ENCODE peak calls at places on chromosomes 2 and 18, in five cellular contexts. One of them, this sample, is unnamed.
A peak's percentile ranks its signal among the peaks of the same experiment; 100 is the strongest.

GRCh38 chr2:27078267-27079194 is at the start of gene EMILIN1:
- DNase-seq in H1: no peak
- DNase-seq in mesenchymal stem cell: peak; percentile 94
- DNase-seq in neuronal stem cell: no peak
- DNase-seq in IMR-90: peak; percentile 96
- DNase-seq in this sample: no peak

GRCh38 chr18:72336786-72337185 is 207.4 kb downstream of the CBLN2 start:
- DNase-seq in mesenchymal stem cell: no peak
- DNase-seq in neuronal stem cell: no peak
- DNase-seq in H1: no peak
- DNase-seq in IMR-90: no peak
- DNase-seq in this sample: no peak

GRCh38 chr18:46071894-46072867 is at the start of gene PSTPIP2:
- DNase-seq in IMR-90: peak; percentile 54
- DNase-seq in neuronal stem cell: peak; percentile 24
- DNase-seq in H1: no peak
- DNase-seq in mesenchymal stem cell: peak; percentile 66
- DNase-seq in this sample: peak; percentile 69

GRCh38 chr2:6977786-6978185 is 60.6 kb downstream of the RNF144A start:
- DNase-seq in mesenchymal stem cell: peak; percentile 25
- DNase-seq in H1: no peak
- DNase-seq in IMR-90: no peak
- DNase-seq in neuronal stem cell: no peak
- DNase-seq in this sample: no peak

GRCh38 chr2:72895759-72896281 is 8.6 kb downstream of the SPR start:
- DNase-seq in mesenchymal stem cell: peak; percentile 24
- DNase-seq in H1: no peak
- DNase-seq in IMR-90: peak; percentile 55
- DNase-seq in neuronal stem cell: no peak
- DNase-seq in this sample: peak; percentile 33

GRCh38 chr18:64333584-64333983 is 184.7 kb upstream of the LINC00305 start:
- DNase-seq in mesenchymal stem cell: no peak
- DNase-seq in neuronal stem cell: no peak
- DNase-seq in H1: no peak
- DNase-seq in IMR-90: no peak
- DNase-seq in this sample: no peak

GRCh38 chr2:121052507-121052906 is 232.5 kb downstream of the TFCP2L1 start:
- DNase-seq in mesenchymal stem cell: no peak
- DNase-seq in H1: no peak
- DNase-seq in IMR-90: no peak
- DNase-seq in neuronal stem cell: no peak
- DNase-seq in this sample: no peak

GRCh38 chr2:174117951-174118930 is 130.1 kb downstream of the OLA1 start:
- DNase-seq in H1: no peak
- DNase-seq in mesenchymal stem cell: peak; percentile 80
- DNase-seq in neuronal stem cell: no peak
- DNase-seq in IMR-90: peak; percentile 89
- DNase-seq in this sample: peak; percentile 13

GRCh38 chr2:6965071-6965795 is 48.0 kb downstream of the RNF144A start:
- DNase-seq in H1: no peak
- DNase-seq in mesenchymal stem cell: no peak
- DNase-seq in neuronal stem cell: no peak
- DNase-seq in IMR-90: no peak
- DNase-seq in this sample: no peak

GRCh38 chr2:40642261-40642660 is 190.4 kb upstream of the SLC8A1 start:
- DNase-seq in H1: no peak
- DNase-seq in IMR-90: no peak
- DNase-seq in mesenchymal stem cell: no peak
- DNase-seq in neuronal stem cell: no peak
- DNase-seq in this sample: no peak

GRCh38 chr2:168639501-168639900 is 162.9 kb upstream of the NOSTRIN start:
- DNase-seq in neuronal stem cell: no peak
- DNase-seq in mesenchymal stem cell: peak; percentile 94
- DNase-seq in IMR-90: peak; percentile 85
- DNase-seq in H1: no peak
- DNase-seq in this sample: no peak

GRCh38 chr2:176490061-176490861 is 221.0 kb downstream of the MTX2 start:
- DNase-seq in H1: peak; percentile 43
- DNase-seq in IMR-90: no peak
- DNase-seq in mesenchymal stem cell: peak; percentile 21
- DNase-seq in neuronal stem cell: peak; percentile 36
- DNase-seq in this sample: no peak

GRCh38 chr2:20446280-20446916 is 476 bp upstream of the RHOB start:
- DNase-seq in H1: no peak
- DNase-seq in neuronal stem cell: no peak
- DNase-seq in IMR-90: no peak
- DNase-seq in mesenchymal stem cell: no peak
- DNase-seq in this sample: no peak

GRCh38 chr18:79484661-79485621 is 89.2 kb downstream of the NFATC1 start:
- DNase-seq in IMR-90: peak; percentile 98
- DNase-seq in H1: no peak
- DNase-seq in mesenchymal stem cell: peak; percentile 94
- DNase-seq in neuronal stem cell: peak; percentile 24
- DNase-seq in this sample: peak; percentile 32

GRCh38 chr18:35713545-35713944 is 132.0 kb downstream of the GALNT1 start:
- DNase-seq in H1: no peak
- DNase-seq in mesenchymal stem cell: peak; percentile 34
- DNase-seq in IMR-90: peak; percentile 39
- DNase-seq in neuronal stem cell: no peak
- DNase-seq in this sample: peak; percentile 32

GRCh38 chr18:8391068-8391467 is 218.2 kb upstream of the RAB12 start:
- DNase-seq in mesenchymal stem cell: no peak
- DNase-seq in H1: no peak
- DNase-seq in IMR-90: peak; percentile 83
- DNase-seq in neuronal stem cell: no peak
- DNase-seq in this sample: no peak

GRCh38 chr2:232723027-232723426 is 25.9 kb downstream of the GIGYF2 start:
- DNase-seq in H1: no peak
- DNase-seq in mesenchymal stem cell: no peak
- DNase-seq in neuronal stem cell: no peak
- DNase-seq in IMR-90: no peak
- DNase-seq in this sample: no peak

GRCh38 chr18:79755496-79756142 is 42.1 kb upstream of the KCNG2 start:
- DNase-seq in neuronal stem cell: no peak
- DNase-seq in IMR-90: no peak
- DNase-seq in H1: no peak
- DNase-seq in mesenchymal stem cell: no peak
- DNase-seq in this sample: no peak

GRCh38 chr2:186595219-186595618 is 5.4 kb downstream of the ITGAV start:
- DNase-seq in neuronal stem cell: no peak
- DNase-seq in mesenchymal stem cell: no peak
- DNase-seq in IMR-90: peak; percentile 24
- DNase-seq in H1: no peak
- DNase-seq in this sample: no peak

GRCh38 chr18:48820483-48821250 is 130.1 kb downstream of the SMAD7 start:
- DNase-seq in neuronal stem cell: no peak
- DNase-seq in H1: no peak
- DNase-seq in mesenchymal stem cell: no peak
- DNase-seq in IMR-90: no peak
- DNase-seq in this sample: no peak

GRCh38 chr18:35085450-35086032 is 44.3 kb downstream of the MAPRE2 start:
- DNase-seq in IMR-90: no peak
- DNase-seq in neuronal stem cell: no peak
- DNase-seq in H1: no peak
- DNase-seq in mesenchymal stem cell: no peak
- DNase-seq in this sample: no peak

GRCh38 chr2:112843288-112843687 is 6.7 kb upstream of the IL1B start:
- DNase-seq in mesenchymal stem cell: no peak
- DNase-seq in neuronal stem cell: no peak
- DNase-seq in IMR-90: no peak
- DNase-seq in H1: no peak
- DNase-seq in this sample: no peak

GRCh38 chr2:112840068-112840445 is 3.5 kb upstream of the IL1B start:
- DNase-seq in neuronal stem cell: no peak
- DNase-seq in H1: no peak
- DNase-seq in mesenchymal stem cell: no peak
- DNase-seq in IMR-90: no peak
- DNase-seq in this sample: no peak

GRCh38 chr2:112843836-112844235 is 7.3 kb upstream of the IL1B start:
- DNase-seq in neuronal stem cell: no peak
- DNase-seq in IMR-90: no peak
- DNase-seq in mesenchymal stem cell: no peak
- DNase-seq in H1: no peak
- DNase-seq in this sample: no peak

GRCh38 chr2:112839407-112840067 is 3.0 kb upstream of the IL1B start:
- DNase-seq in neuronal stem cell: no peak
- DNase-seq in IMR-90: no peak
- DNase-seq in H1: no peak
- DNase-seq in mesenchymal stem cell: no peak
- DNase-seq in this sample: peak; percentile 42

DNA sequence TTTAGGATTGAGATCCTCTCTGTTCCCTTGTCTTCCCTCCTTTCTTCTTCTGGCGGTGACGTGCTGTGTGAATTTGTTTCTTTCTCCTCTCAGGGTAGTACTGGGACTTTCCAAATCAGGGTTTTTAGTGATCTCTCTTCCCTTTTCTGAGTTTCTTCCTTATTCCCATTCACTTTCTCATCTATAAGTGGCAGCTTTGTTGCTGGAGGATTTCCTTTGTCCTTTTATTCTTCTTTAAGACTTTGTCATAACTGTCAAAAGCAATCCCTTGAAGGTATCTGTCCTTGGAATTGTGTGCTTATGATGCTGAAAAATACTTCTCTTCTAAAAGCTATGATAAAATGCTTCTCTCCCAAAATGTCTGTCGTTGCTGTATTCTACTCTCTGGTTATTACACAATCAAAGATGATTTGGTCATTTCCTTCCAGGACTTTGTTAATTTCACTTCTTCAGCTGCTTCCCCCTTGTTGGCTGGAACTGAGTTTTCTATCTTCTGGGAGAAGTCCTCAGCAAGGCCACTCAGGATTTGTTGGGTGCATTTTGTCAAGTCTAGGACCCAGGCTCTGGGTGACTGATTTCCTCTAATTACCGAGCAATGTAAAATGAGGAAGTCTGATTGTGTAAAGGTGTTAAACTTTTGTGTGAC is 4.9 kb upstream of the IL1B start:
- DNase-seq in IMR-90: no peak
- DNase-seq in mesenchymal stem cell: no peak
- DNase-seq in H1: no peak
- DNase-seq in neuronal stem cell: no peak
- DNase-seq in this sample: peak; percentile 27
- H2AK5ac ChIP-seq in IMR-90: no peak overlapping the region
- H2AK5ac ChIP-seq in mesenchymal stem cell: no peak overlapping the region
- H2AK5ac ChIP-seq in H1: no peak overlapping the region
- H2AK5ac ChIP-seq in neuronal stem cell: no peak overlapping the region
- H2AK5ac ChIP-seq in this sample: no peak overlapping the region

GRCh38 chr2:196987298-196987653 is 60.8 kb upstream of the PGAP1 start:
- DNase-seq in IMR-90: peak; percentile 33
- DNase-seq in neuronal stem cell: no peak
- DNase-seq in H1: no peak
- DNase-seq in mesenchymal stem cell: no peak
- DNase-seq in this sample: no peak
- H3K4me3 ChIP-seq in IMR-90: no peak overlapping the region
- H3K4me3 ChIP-seq in neuronal stem cell: no peak overlapping the region
- H3K4me3 ChIP-seq in H1: no peak overlapping the region
- H3K4me3 ChIP-seq in mesenchymal stem cell: no peak overlapping the region
- H3K4me3 ChIP-seq in this sample: no peak overlapping the region

DNA sequence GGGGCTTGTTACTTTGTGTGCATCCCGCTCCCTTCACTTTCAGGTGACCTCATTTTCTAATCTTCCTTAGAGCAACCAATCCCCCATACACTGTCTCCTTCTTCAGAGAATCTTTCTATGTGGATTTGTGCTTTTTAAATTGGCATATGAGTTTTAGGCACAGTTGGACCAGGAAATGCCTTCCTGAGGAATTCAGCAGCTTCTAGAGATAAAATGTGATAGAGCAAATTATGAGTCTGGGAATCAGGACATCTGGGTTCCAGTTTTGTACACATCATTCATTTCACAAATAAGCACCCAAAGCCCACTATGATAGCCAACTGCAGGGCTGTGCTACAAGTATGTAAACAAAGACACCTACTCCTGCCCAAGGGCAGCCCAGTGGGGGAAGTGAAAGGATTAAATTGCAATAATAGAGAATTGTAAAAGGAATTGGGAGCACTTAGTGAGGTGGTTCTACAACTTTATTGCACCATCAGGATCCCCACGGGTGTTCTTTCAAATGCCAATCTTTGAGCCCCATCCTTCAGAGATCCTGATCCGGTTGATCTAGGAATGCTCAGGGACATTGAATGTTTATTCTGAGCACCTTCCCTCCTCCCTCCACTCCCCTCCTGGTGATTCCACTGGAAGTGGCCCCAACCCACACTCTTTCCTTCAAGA is 11.3 kb upstream of the KCMF1 start:
- DNase-seq in mesenchymal stem cell: no peak
- DNase-seq in H1: peak; percentile 85
- DNase-seq in IMR-90: peak; percentile 64
- DNase-seq in neuronal stem cell: no peak
- DNase-seq in this sample: peak; percentile 23
- H4K91ac ChIP-seq in mesenchymal stem cell: no peak overlapping the region
- H4K91ac ChIP-seq in H1: peak overlapping the region; percentile 86
- H4K91ac ChIP-seq in IMR-90: peak overlapping the region; percentile 82
- H4K91ac ChIP-seq in neuronal stem cell: no peak overlapping the region
- H4K91ac ChIP-seq in this sample: peak overlapping the region; percentile 10

GRCh38 chr2:16049406-16049805 is 109.1 kb downstream of the MYCN start:
- DNase-seq in mesenchymal stem cell: no peak
- DNase-seq in neuronal stem cell: no peak
- DNase-seq in IMR-90: no peak
- DNase-seq in H1: no peak
- DNase-seq in this sample: no peak

GRCh38 chr2:16048466-16048865 is 108.1 kb downstream of the MYCN start:
- DNase-seq in neuronal stem cell: no peak
- DNase-seq in mesenchymal stem cell: no peak
- DNase-seq in H1: no peak
- DNase-seq in IMR-90: no peak
- DNase-seq in this sample: no peak

GRCh38 chr2:16051046-16051489 is 110.7 kb downstream of the MYCN start:
- DNase-seq in neuronal stem cell: no peak
- DNase-seq in H1: no peak
- DNase-seq in IMR-90: no peak
- DNase-seq in mesenchymal stem cell: no peak
- DNase-seq in this sample: no peak

GRCh38 chr2:16051841-16052564 is 111.7 kb downstream of the MYCN start:
- DNase-seq in mesenchymal stem cell: no peak
- DNase-seq in neuronal stem cell: no peak
- DNase-seq in H1: no peak
- DNase-seq in IMR-90: no peak
- DNase-seq in this sample: no peak

DNA sequence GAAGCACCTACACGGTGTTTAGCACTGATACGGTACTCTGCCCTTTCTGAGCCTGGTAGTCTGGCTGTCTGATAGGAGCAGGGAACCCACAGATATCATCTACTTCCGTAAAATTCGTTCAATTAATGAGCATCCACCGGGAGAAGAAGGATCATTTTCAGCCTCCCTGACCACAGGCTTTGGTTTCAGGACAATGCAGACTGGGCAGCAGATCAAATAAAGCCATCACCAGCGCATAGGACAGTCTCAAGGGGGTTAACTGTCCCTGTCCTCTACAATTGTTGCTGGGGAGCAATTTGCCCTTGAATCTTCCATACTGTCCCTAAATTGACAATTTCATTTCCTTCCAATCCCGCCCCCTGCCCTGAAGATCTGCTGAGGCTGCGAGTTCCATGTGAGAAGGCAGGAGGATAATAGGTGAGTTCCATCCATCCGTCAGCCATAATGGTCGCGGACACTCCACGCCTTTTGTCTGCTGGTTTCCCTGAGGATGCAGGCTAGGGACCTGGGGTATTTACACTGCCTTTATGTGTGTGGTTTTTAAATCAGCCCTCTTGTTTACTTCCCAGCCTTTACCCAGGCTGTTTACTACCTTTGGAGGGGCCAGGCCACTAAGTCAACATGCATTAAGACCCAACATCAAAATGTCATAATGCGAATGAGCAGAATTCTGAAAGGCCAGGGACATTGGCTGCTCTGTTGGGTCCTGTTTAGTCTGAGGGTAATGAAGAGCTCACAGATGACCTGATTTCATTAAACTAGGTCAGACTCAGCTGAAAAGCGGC is 110.1 kb downstream of the MYCN start:
- DNase-seq in neuronal stem cell: no peak
- DNase-seq in H1: no peak
- DNase-seq in mesenchymal stem cell: no peak
- DNase-seq in IMR-90: no peak
- DNase-seq in this sample: no peak
- H2AK5ac ChIP-seq in neuronal stem cell: no peak overlapping the region
- H2AK5ac ChIP-seq in H1: no peak overlapping the region
- H2AK5ac ChIP-seq in mesenchymal stem cell: no peak overlapping the region
- H2AK5ac ChIP-seq in IMR-90: no peak overlapping the region
- H2AK5ac ChIP-seq in this sample: no peak overlapping the region